ENCODE peak calls at places on chromosomes 16 and 17, in nine cellular contexts. H is stimulated activated CD4-positive, alpha-beta T cell treated with anti-CD3 and anti-CD28 coated beads, Interleukin-15, amount 100 ng/mL, for 1 hour; G is ecto neural progenitor cell; U is D341Med; S is hepatic stellate cell; R is brain microvascular endothelial cell; V is fibroblast of lung; K is glomerular endothelial cell; M is AG04450. A is an unnamed sample.

GRCh38 chr17:55163408-55163807 is 101.4 kb upstream of the HLF start:
- DNase-seq in S (no peak), G (no peak), M (no peak), V (no peak), H (no peak), R (no peak), K (no peak), U (no peak), A (no peak)

GRCh38 chr17:36082062-36082461 is 7.9 kb downstream of the CCL3 start:
- DNase-seq in G (no peak), V (no peak), U (no peak), S (no peak), K (no peak), R (no peak), H (no peak), M (no peak), A (no peak)

GRCh38 chr17:8175795-8176196 is 384 bp downstream of the TMEM107 start:
- DNase-seq in G (peak; percentile 67), K (no peak), S (no peak), U (no peak), R (no peak), V (no peak), H (no peak), M (no peak), A (no peak)

GRCh38 chr16:57318240-57318970 is 33.9 kb upstream of the PLLP start:
- DNase-seq in U (no peak), H (no peak), M (no peak), G (peak; percentile 55), S (peak; percentile 54), V (no peak), K (no peak), R (no peak), A (peak; percentile 21)

GRCh38 chr17:44924107-44924544 is 8.8 kb upstream of the GFAP start:
- DNase-seq in M (no peak), H (no peak), G (no peak), U (no peak), V (no peak), S (no peak), K (no peak), R (no peak), A (no peak)

GRCh38 chr17:2911035-2911754 is 115.0 kb downstream of the RAP1GAP2 start:
- DNase-seq in K (no peak), R (no peak), M (no peak), H (no peak), V (no peak), U (no peak), G (no peak), S (no peak), A (no peak)

GRCh38 chr17:17532991-17533390 is 36.8 kb upstream of the RASD1 start:
- DNase-seq in U (no peak), R (no peak), G (no peak), M (no peak), V (no peak), K (no peak), S (no peak), H (no peak), A (no peak)

GRCh38 chr16:49664221-49665215 is 191.4 kb downstream of the ZNF423 start:
- DNase-seq in S (peak; percentile 47), V (no peak), G (no peak), M (no peak), R (no peak), K (no peak), H (no peak), U (no peak), A (no peak)

GRCh38 chr17:42405963-42406495 is 17.0 kb downstream of the CAVIN1 start:
- DNase-seq in G (peak; percentile 93), M (no peak), S (peak; percentile 57), R (peak; percentile 45), U (peak; percentile 88), V (peak; percentile 83), H (peak; percentile 80), K (no peak), A (peak; percentile 66)

GRCh38 chr17:77863814-77864161 is 94.7 kb upstream of the TNRC6C start:
- DNase-seq in H (no peak), M (no peak), R (peak; percentile 14), K (no peak), S (peak; percentile 63), V (no peak), G (no peak), U (no peak), A (no peak)

GRCh38 chr17:18961634-18962493 is 9.9 kb downstream of the SLC5A10 start:
- DNase-seq in M (no peak), H (no peak), G (no peak), R (peak; percentile 64), U (no peak), V (no peak), K (no peak), S (peak; percentile 59), A (no peak)

GRCh38 chr16:23369416-23369815 is 67.3 kb downstream of the SCNN1B start:
- DNase-seq in S (no peak), V (no peak), U (no peak), R (no peak), H (no peak), K (no peak), M (no peak), G (no peak), A (no peak)

GRCh38 chr16:67161595-67162058 is 1.9 kb downstream of the FBXL8 start:
- DNase-seq in V (no peak), H (no peak), G (no peak), U (no peak), S (no peak), R (no peak), M (no peak), K (no peak), A (no peak)

GRCh38 chr16:85239871-85240270 is 127.6 kb upstream of the CIBAR2 start:
- DNase-seq in K (no peak), H (no peak), V (no peak), U (no peak), G (no peak), M (no peak), R (no peak), S (no peak), A (no peak)

GRCh38 chr17:82835766-82836512 is 3.9 kb downstream of the ZNF750 start:
- DNase-seq in G (no peak), S (no peak), M (no peak), V (no peak), U (no peak), H (no peak), K (no peak), R (no peak), A (no peak)

GRCh38 chr16:17258848-17259713 is 211.7 kb downstream of the XYLT1 start:
- DNase-seq in V (no peak), U (no peak), M (no peak), K (no peak), S (no peak), G (no peak), H (no peak), R (no peak), A (no peak)

GRCh38 chr17:37736428-37736827 is 8.4 kb downstream of the HNF1B start:
- DNase-seq in U (no peak), R (no peak), V (no peak), M (no peak), G (no peak), S (no peak), K (no peak), H (no peak), A (no peak)

GRCh38 chr16:66121466-66121865 is 245.0 kb upstream of the CDH5 start:
- DNase-seq in G (no peak), R (no peak), K (no peak), H (no peak), M (no peak), S (no peak), U (no peak), V (no peak), A (no peak)

GRCh38 chr17:62995377-62995885 is 29.4 kb downstream of the TANC2 start:
- DNase-seq in S (peak; percentile 25), R (peak; percentile 43), H (no peak), U (peak; percentile 69), G (no peak), V (peak; percentile 65), K (no peak), M (no peak), A (peak; percentile 56)

GRCh38 chr16:5422047-5422446 is 324.5 kb upstream of the EEF2KMT start:
- DNase-seq in V (no peak), R (no peak), G (no peak), S (no peak), M (no peak), K (no peak), H (no peak), U (no peak), A (no peak)

GRCh38 chr16:87634411-87634810 is 32.1 kb downstream of the JPH3 start:
- DNase-seq in V (no peak), S (no peak), U (no peak), G (no peak), K (no peak), H (no peak), R (no peak), M (no peak), A (no peak)

GRCh38 chr17:59069856-59070255 is 36.8 kb downstream of the TRIM37 start:
- DNase-seq in S (no peak), R (no peak), K (no peak), H (no peak), G (no peak), U (no peak), V (no peak), M (no peak), A (no peak)

GRCh38 chr17:1109606-1110523 is 69.9 kb downstream of the ABR start:
- DNase-seq in K (no peak), H (peak; percentile 29), U (no peak), M (no peak), R (no peak), V (no peak), G (no peak), S (peak; percentile 48), A (no peak)

A was measured in astrocyte of the spinal cord.